ENCODE peak calls at places on chromosomes 16 and 17, in six cellular contexts. K, B, D, E, L and A are unnamed samples.

GRCh38 chr16:15650698-15651161 is 685 bp downstream of the NDE1 start:
- DNase-seq in K (peak; percentile 33), D (no peak), B (peak; percentile 89), E (no peak), L (peak; percentile 8), A (peak; percentile 42)

GRCh38 chr17:66652840-66653507 is 181.9 kb upstream of the CACNG5 start:
- DNase-seq in E (no peak), D (no peak), K (no peak), L (no peak), B (no peak), A (no peak)

GRCh38 chr16:58499615-58500328 is at the start of gene NDRG4:
- DNase-seq in B (peak; percentile 84), L (peak; percentile 96), K (peak; percentile 23), D (peak; percentile 68), E (peak; percentile 45), A (peak; percentile 34)

GRCh38 chr17:58899191-58899590 is 143.5 kb downstream of the PPM1E start:
- DNase-seq in L (no peak), B (no peak), E (no peak), D (no peak), K (no peak), A (no peak)

GRCh38 chr17:39229274-39229913 is 3.6 kb upstream of the STAC2 start:
- DNase-seq in K (no peak), L (peak; percentile 25), D (no peak), E (no peak), B (no peak), A (no peak)

GRCh38 chr16:24729967-24730815 is 740 bp downstream of the TNRC6A start:
- DNase-seq in E (no peak), B (no peak), D (no peak), K (peak; percentile 41), L (peak; percentile 28), A (no peak)

GRCh38 chr17:78915872-78916632 is 9.1 kb downstream of the TIMP2 start:
- DNase-seq in E (no peak), B (peak; percentile 90), L (no peak), K (no peak), D (no peak), A (no peak)

GRCh38 chr17:1087381-1088241 is 90.7 kb downstream of the TIMM22 start:
- DNase-seq in K (no peak), D (peak; percentile 85), E (no peak), B (no peak), L (no peak), A (no peak)

GRCh38 chr16:11675561-11676511 is 7.6 kb downstream of the SNN start:
- DNase-seq in E (no peak), B (no peak), D (no peak), L (peak; percentile 64), K (no peak), A (no peak)

GRCh38 chr16:2500937-2501750 is 12.6 kb upstream of the ATP6V0C start:
- DNase-seq in K (peak; percentile 80), L (peak; percentile 95), B (peak; percentile 97), E (peak; percentile 78), D (peak; percentile 84), A (peak; percentile 69)

GRCh38 chr17:82164853-82165252 is 47.8 kb downstream of the CCDC57 start:
- DNase-seq in L (no peak), D (no peak), E (no peak), K (no peak), B (no peak), A (no peak)

GRCh38 chr16:89593841-89594240 is 18.3 kb downstream of the CPNE7 start:
- DNase-seq in E (no peak), D (no peak), K (peak; percentile 54), B (no peak), L (no peak), A (peak; percentile 78)

GRCh38 chr16:59993101-59993500 is 1259.0 kb upstream of the GOT2 start:
- DNase-seq in L (no peak), D (no peak), K (no peak), B (no peak), E (no peak), A (no peak)

GRCh38 chr17:78796134-78796900 is 14.2 kb upstream of the CYTH1 start:
- DNase-seq in K (no peak), B (no peak), E (no peak), L (no peak), D (no peak), A (no peak)